ENCODE peak calls at places on chromosomes 1 and 21, in eight cellular contexts. A is ELF-1; W is left lobe of liver; R is retina; B is HEK293T; C is stimulated activated CD8-positive, alpha-beta memory T cell treated with anti-CD3 and anti-CD28 coated beads, Interleukin-4, amount 100 ng/mL, for 4 hours; X is HTR-8/SVneo; S is NAMALWA. F is an unnamed sample.

GRCh38 chr1:201450721-201451291 is 18.2 kb downstream of the PHLDA3 start:
- DNase-seq in A (no peak), W (no peak), R (peak), B (peak), C (no peak), X (no peak), S (no peak), F (no peak)

GRCh38 chr1:56472860-56473259 is 106.5 kb downstream of the PLPP3 start:
- DNase-seq in A (no peak), W (no peak), R (no peak), B (no peak), C (no peak), X (no peak), S (peak), F (no peak)

GRCh38 chr1:110174961-110175360 is 24.7 kb downstream of the SLC6A17 start:
- DNase-seq in A (peak), W (no peak), R (no peak), B (no peak), C (no peak), X (peak), S (no peak), F (no peak)

GRCh38 chr1:41927118-41927517 is 8.4 kb upstream of the HIVEP3 start:
- DNase-seq in A (no peak), W (peak), R (no peak), B (no peak), C (no peak), X (no peak), S (no peak), F (no peak)

GRCh38 chr1:4549933-4550332 is 104.5 kb upstream of the AJAP1 start:
- DNase-seq in A (no peak), W (no peak), R (no peak), B (no peak), C (no peak), X (no peak), S (peak), F (no peak)

GRCh38 chr1:86998727-86999126 is 84.3 kb downstream of the HS2ST1 start:
- DNase-seq in A (no peak), W (no peak), R (no peak), B (no peak), C (no peak), X (no peak), S (no peak), F (no peak)

GRCh38 chr1:230772457-230773395 is 25.5 kb downstream of the CAPN9 start:
- DNase-seq in A (peak), W (peak), R (peak), B (peak), C (no peak), X (peak), S (peak), F (no peak)

GRCh38 chr1:106278706-106279105 is 777.8 kb upstream of the PRMT6 start:
- DNase-seq in A (no peak), W (no peak), R (no peak), B (no peak), C (no peak), X (no peak), S (no peak), F (no peak)

GRCh38 chr1:154198756-154199562 is 7.1 kb upstream of the TPM3 start:
- DNase-seq in A (peak), W (no peak), R (peak), B (peak), C (peak), X (peak), S (peak), F (no peak)

GRCh38 chr1:71170925-71171324 is 90.1 kb upstream of the ZRANB2 start:
- DNase-seq in A (peak), W (no peak), R (no peak), B (no peak), C (no peak), X (no peak), S (peak), F (no peak)

GRCh38 chr21:16250282-16250681 is 520.5 kb downstream of the USP25 start:
- DNase-seq in A (no peak), W (no peak), R (no peak), B (no peak), C (no peak), X (no peak), S (no peak), F (no peak)

GRCh38 chr1:60173729-60174128 is 100.2 kb upstream of the C1orf87 start:
- DNase-seq in A (no peak), W (no peak), R (no peak), B (no peak), C (no peak), X (no peak), S (no peak), F (no peak)

GRCh38 chr1:84505167-84506001 is 802 bp upstream of the SPATA1 start:
- DNase-seq in A (peak), W (peak), R (peak), B (peak), C (no peak), X (peak), S (peak), F (no peak)

GRCh38 chr1:10851024-10852013 is 54.9 kb upstream of the CASZ1 start:
- DNase-seq in A (no peak), W (no peak), R (no peak), B (no peak), C (no peak), X (no peak), S (no peak), F (no peak)

GRCh38 chr1:222283147-222283768 is 264.6 kb downstream of the HHIPL2 start:
- DNase-seq in A (no peak), W (no peak), R (no peak), B (no peak), C (no peak), X (no peak), S (no peak), F (no peak)

GRCh38 chr1:211474426-211474825 is 17.5 kb downstream of the RD3 start:
- DNase-seq in A (no peak), W (peak), R (no peak), B (peak), C (no peak), X (no peak), S (no peak), F (no peak)

GRCh38 chr1:19860418-19860817 is 21.8 kb upstream of the OTUD3 start:
- DNase-seq in A (no peak), W (no peak), R (no peak), B (no peak), C (no peak), X (no peak), S (no peak), F (no peak)

GRCh38 chr21:18289876-18290275 is 45.2 kb downstream of the CHODL start:
- DNase-seq in A (no peak), W (no peak), R (no peak), B (no peak), C (no peak), X (no peak), S (no peak), F (no peak)

GRCh38 chr1:53334781-53335180 is 6.9 kb upstream of the LRP8 start:
- DNase-seq in A (no peak), W (peak), R (no peak), B (no peak), C (no peak), X (no peak), S (peak), F (no peak)

GRCh38 chr1:54854376-54855020 is 32.5 kb downstream of the DHCR24 start:
- DNase-seq in A (no peak), W (no peak), R (no peak), B (no peak), C (no peak), X (no peak), S (no peak), F (no peak)

GRCh38 chr1:161962094-161962887 is 61.4 kb downstream of the OLFML2B start:
- DNase-seq in A (no peak), W (no peak), R (no peak), B (no peak), C (no peak), X (peak), S (no peak), F (peak)

GRCh38 chr1:167878372-167879160 is 35.4 kb downstream of the ADCY10 start:
- DNase-seq in A (no peak), W (no peak), R (no peak), B (peak), C (no peak), X (no peak), S (peak), F (no peak)

GRCh38 chr1:107378602-107379265 is 237.9 kb downstream of the NTNG1 start:
- DNase-seq in A (no peak), W (no peak), R (no peak), B (no peak), C (no peak), X (no peak), S (no peak), F (no peak)

GRCh38 chr1:77796695-77797405 is 17.4 kb downstream of the MIGA1 start:
- DNase-seq in A (no peak), W (no peak), R (no peak), B (no peak), C (no peak), X (no peak), S (no peak), F (no peak)

GRCh38 chr1:16719571-16720402 is 20.5 kb upstream of the RNU1-4 start:
- DNase-seq in A (peak), W (peak), R (no peak), B (peak), C (no peak), X (no peak), S (no peak), F (no peak)

GRCh38 chr1:4661595-4661917 is 7.1 kb downstream of the AJAP1 start:
- DNase-seq in A (no peak), W (no peak), R (no peak), B (no peak), C (no peak), X (no peak), S (no peak), F (no peak)

GRCh38 chr1:27135920-27136551 is 18.9 kb downstream of the SLC9A1 start:
- DNase-seq in A (no peak), W (no peak), R (no peak), B (no peak), C (no peak), X (no peak), S (no peak), F (no peak)

GRCh38 chr1:78229344-78229743 is 183.6 kb downstream of the GIPC2 start:
- DNase-seq in A (no peak), W (no peak), R (no peak), B (no peak), C (no peak), X (peak), S (no peak), F (no peak)

GRCh38 chr1:12475158-12475934 is 142.7 kb downstream of the DHRS3 start:
- DNase-seq in A (no peak), W (no peak), R (no peak), B (no peak), C (no peak), X (no peak), S (no peak), F (no peak)

GRCh38 chr21:31103571-31104265 is 65.4 kb upstream of the KRTAP19-8 start:
- DNase-seq in A (no peak), W (no peak), R (no peak), B (no peak), C (no peak), X (no peak), S (no peak), F (no peak)

GRCh38 chr1:231395051-231395995 is 26.8 kb downstream of the EGLN1 start:
- DNase-seq in A (peak), W (no peak), R (no peak), B (no peak), C (no peak), X (peak), S (no peak), F (peak)

GRCh38 chr1:164858233-164858632 is 299.2 kb downstream of the PBX1 start:
- DNase-seq in A (peak), W (no peak), R (no peak), B (no peak), C (no peak), X (no peak), S (no peak), F (no peak)

GRCh38 chr21:44509539-44509938 is 30.5 kb downstream of the KRTAP10-1 start:
- DNase-seq in A (no peak), W (peak), R (no peak), B (no peak), C (no peak), X (no peak), S (peak), F (peak)

GRCh38 chr1:184061396-184062003 is 10.0 kb downstream of the TSEN15 start:
- DNase-seq in A (no peak), W (no peak), R (no peak), B (peak), C (no peak), X (peak), S (no peak), F (no peak)

F was measured in HCT116.